ENCODE peak calls at places on chromosomes 7 and 10, in six cellular contexts. Y, R, U, H, Z and M are unnamed samples.

GRCh38 chr7:46163245-46163644 is 242.2 kb upstream of the IGFBP3 start:
- DNase-seq in Z (no peak), R (no peak), H (no peak), U (no peak), Y (no peak), M (no peak)

GRCh38 chr7:88845091-88845490 is 49.6 kb upstream of the TEX47 start:
- DNase-seq in R (no peak), Z (no peak), H (no peak), U (no peak), Y (no peak), M (no peak)

GRCh38 chr7:2172311-2173183 is 60.2 kb downstream of the MAD1L1 start:
- DNase-seq in Z (no peak), H (no peak), Y (no peak), R (no peak), U (peak), M (no peak)

GRCh38 chr10:72013202-72013945 is 49.2 kb downstream of the CHST3 start:
- DNase-seq in H (no peak), R (no peak), U (no peak), Z (peak), Y (no peak), M (no peak)

GRCh38 chr7:117044664-117045063 is 91.4 kb downstream of the ST7 start:
- DNase-seq in Z (no peak), Y (no peak), U (no peak), H (no peak), R (no peak), M (no peak)

GRCh38 chr10:663844-664243 is 25.6 kb downstream of the DIP2C start:
- DNase-seq in H (no peak), Z (no peak), R (no peak), Y (no peak), U (no peak), M (peak)

GRCh38 chr10:113854757-113855626 is 531 bp downstream of the NHLRC2 start:
- DNase-seq in R (peak), U (peak), Z (peak), H (peak), Y (peak), M (peak)

GRCh38 chr10:131874991-131875451 is 25.8 kb upstream of the PPP2R2D start:
- DNase-seq in H (peak), U (peak), Y (peak), Z (peak), R (peak), M (peak)

GRCh38 chr7:78134256-78134655 is 335.7 kb downstream of the PHTF2 start:
- DNase-seq in Y (peak), U (peak), Z (no peak), H (no peak), R (no peak), M (no peak)

GRCh38 chr10:16470747-16471146 is 33.9 kb downstream of the PTER start:
- DNase-seq in Z (no peak), H (no peak), R (peak), Y (no peak), U (no peak), M (no peak)

GRCh38 chr10:89867964-89868363 is 166.6 kb downstream of the KIF20B start:
- DNase-seq in Z (no peak), H (no peak), U (peak), Y (no peak), R (no peak), M (no peak)

GRCh38 chr10:78653555-78653954 is 415.2 kb upstream of the ZMIZ1 start:
- DNase-seq in U (no peak), Z (no peak), H (no peak), Y (no peak), R (no peak), M (no peak)

GRCh38 chr10:73625004-73625883 is 16.0 kb downstream of the MYOZ1 start:
- DNase-seq in U (peak), H (no peak), R (peak), Z (peak), Y (peak), M (no peak)

GRCh38 chr7:148191391-148192076 is 399.0 kb upstream of the C7orf33 start:
- DNase-seq in Z (no peak), Y (peak), R (no peak), H (no peak), U (no peak), M (no peak)

GRCh38 chr10:77230194-77230593 is 407.4 kb downstream of the KCNMA1 start:
- DNase-seq in Z (no peak), R (no peak), Y (peak), U (peak), H (no peak), M (no peak)

GRCh38 chr10:71868192-71868697 is 17.2 kb upstream of the PSAP start:
- DNase-seq in Y (no peak), H (no peak), U (peak), R (peak), Z (peak), M (peak)

DNA sequence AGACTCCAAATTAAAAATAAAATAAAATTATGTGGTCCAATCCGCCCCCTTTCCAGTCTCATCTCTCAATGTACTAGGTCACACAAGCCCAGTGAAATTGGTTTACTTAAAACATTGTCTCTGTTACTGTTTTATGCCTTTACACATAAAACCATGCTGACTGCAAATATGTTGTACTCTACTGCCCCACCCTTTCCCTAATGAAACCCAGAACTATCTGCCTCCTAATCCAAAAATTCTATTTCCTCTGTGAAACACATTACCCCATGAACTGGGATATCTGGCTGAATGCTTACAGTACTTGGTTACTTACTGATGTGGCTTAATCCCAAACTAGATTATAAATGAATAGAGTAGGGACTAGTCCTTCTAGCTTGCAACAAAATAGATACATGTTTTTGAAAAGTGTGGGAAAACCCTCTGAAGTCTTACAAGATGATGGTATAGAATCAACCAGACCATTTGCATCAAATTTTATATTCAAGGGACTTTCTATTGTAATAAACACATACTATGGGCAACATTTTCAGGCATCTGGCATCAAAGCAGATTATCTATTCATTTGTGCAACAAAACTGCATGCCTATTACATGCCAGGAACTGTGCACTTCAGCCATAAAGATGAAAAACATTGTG is 10.0 kb upstream of the KMT2E start:
- DNase-seq in Y (no peak), Z (no peak), H (no peak), U (no peak), R (no peak), M (no peak)
- H3K4me3 ChIP-seq in Y (no peak), Z (peak), H (no peak), U (no peak), R (no peak), M (no peak)

GRCh38 chr10:103451871-103452713 is at the start of gene CALHM2:
- DNase-seq in U (peak), Z (peak), Y (no peak), R (peak), H (peak), M (peak)
- H3K4me3 ChIP-seq in U (peak), Z (peak), Y (no peak), R (peak), H (peak), M (peak)

DNA sequence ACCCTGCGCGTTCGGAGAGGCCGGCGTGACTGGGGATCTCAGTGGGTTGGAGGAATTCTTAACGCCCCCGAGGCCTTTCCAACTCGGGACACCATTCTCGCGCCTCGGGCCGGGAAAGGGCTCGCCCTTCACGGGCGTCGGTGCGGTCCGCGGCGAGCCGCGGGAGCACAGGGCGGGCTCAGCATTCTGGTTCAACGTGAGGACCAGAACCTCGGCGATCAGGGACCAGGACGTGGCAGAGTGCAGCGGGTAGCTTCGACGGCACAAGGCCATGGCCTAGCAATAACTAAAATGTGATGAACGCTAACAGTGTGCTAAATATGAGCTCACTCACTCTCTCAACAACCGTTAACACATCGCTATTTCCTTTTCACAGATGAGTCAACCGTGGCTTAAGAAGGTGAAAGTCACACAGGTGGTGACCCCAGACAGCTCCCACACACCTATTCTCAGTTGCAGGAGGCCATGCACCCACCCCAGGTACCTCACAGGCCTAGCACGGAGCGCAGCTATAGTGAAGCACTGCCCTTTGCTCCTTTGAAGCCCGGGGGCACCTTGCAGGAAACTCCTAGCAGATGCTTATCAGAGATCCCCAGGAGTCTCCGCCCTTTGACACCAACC is 4.5 kb upstream of the EMX2 start:
- DNase-seq in R (no peak), H (no peak), U (no peak), Z (no peak), Y (no peak), M (peak)
- H3K4me3 ChIP-seq in R (peak), H (no peak), U (no peak), Z (peak), Y (no peak), M (no peak)

GRCh38 chr7:82507365-82507975 is 63.9 kb upstream of the CACNA2D1 start:
- DNase-seq in U (no peak), Z (no peak), H (no peak), Y (no peak), R (no peak), M (no peak)
- H3K4me3 ChIP-seq in U (no peak), Z (no peak), H (no peak), Y (no peak), R (no peak), M (no peak)

DNA sequence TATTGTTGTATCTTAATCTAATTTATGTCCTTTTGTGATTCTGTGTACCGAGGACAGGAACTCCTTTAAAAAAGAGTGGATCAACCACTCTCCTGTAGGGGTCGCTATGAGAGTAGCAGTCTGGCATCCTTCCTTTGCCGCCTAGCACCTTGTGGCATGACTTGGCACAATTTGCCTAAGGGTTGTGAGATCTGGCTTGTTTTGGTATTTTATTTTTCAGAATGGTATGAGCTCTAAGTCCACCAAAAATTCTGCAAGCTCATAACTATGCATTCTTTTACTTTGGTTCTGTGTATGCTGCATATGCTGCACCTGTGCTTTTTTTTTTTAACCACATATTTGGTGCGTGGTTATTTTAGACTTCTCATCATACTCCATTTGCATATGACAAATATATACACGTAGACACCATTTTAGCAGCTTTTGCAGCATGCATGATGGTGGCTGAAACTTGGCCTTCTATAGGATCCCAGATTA is 112.8 kb downstream of the CDK14 start:
- DNase-seq in H (no peak), U (no peak), Y (peak), R (no peak), Z (no peak), M (no peak)
- H3K4me3 ChIP-seq in H (no peak), U (no peak), Y (no peak), R (no peak), Z (no peak), M (no peak)

GRCh38 chr7:23472556-23472955 is 2.3 kb upstream of the IGF2BP3 start:
- DNase-seq in Y (no peak), H (no peak), Z (no peak), U (no peak), R (no peak), M (no peak)

GRCh38 chr7:23472046-23472445 is 1.8 kb upstream of the IGF2BP3 start:
- DNase-seq in Y (peak), R (no peak), U (no peak), H (no peak), Z (no peak), M (no peak)

GRCh38 chr7:23469961-23470250 is 385 bp downstream of the IGF2BP3 start:
- DNase-seq in H (no peak), R (no peak), Z (no peak), Y (no peak), U (no peak), M (no peak)

GRCh38 chr7:23470290-23471089 is at the start of gene IGF2BP3:
- DNase-seq in Y (peak), H (no peak), Z (no peak), U (peak), R (no peak), M (no peak)

DNA sequence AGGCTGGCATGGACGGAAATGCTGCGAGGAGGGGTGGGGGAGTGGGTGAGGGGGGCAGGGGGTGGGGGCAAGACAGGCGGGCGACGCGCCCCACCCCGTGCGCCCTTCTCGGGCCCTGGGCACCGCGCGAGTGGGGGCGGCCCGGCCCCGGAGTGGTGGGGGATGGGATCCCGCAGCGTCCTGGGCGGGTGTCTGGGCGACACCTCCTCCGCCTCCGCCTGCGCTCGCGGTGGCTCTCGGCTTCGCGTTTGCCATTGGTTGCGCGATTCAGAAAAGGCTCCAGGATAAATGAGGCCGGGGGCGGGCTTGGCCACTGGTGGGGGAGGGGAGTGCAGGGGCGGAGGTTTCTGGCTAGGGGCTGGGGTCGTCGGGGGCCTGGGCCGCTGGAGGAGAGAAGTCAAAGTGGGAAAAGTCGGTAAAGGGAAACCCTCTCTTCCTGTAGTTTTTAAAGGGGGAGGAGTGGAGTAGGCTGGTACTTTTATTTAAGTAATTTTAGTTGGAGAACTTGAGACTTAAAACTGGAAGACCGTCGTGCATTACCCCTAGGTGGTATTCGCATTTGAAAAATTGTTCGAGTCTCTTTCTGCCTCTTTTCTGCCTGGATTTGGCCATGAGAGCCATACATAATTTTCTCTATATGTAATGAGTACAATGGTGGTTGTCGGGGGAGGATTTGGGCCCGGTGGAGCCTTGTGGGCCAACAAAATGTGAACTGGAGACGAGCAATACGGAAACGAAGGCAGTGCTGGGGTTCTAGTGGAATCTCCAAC is 984 bp upstream of the IGF2BP3 start:
- DNase-seq in Z (no peak), Y (peak), U (peak), H (no peak), R (no peak), M (no peak)
- H3K4me3 ChIP-seq in Z (peak), Y (peak), U (peak), H (no peak), R (no peak), M (no peak)